ENCODE peak calls at places on chromosomes 16 and 17, in ten cellular contexts. One of them, this sample, is unnamed.

GRCh38 chr17:8175795-8176196 is 384 bp downstream of the TMEM107 start:
- DNase-seq in adrenal gland: peak
- DNase-seq in gastrocnemius medialis: no peak
- DNase-seq in breast epithelium: no peak
- DNase-seq in ovary: no peak
- DNase-seq in stomach: no peak
- DNase-seq in A549: peak
- DNase-seq in spleen: peak
- DNase-seq in H1: no peak
- DNase-seq in heart left ventricle: no peak
- DNase-seq in this sample: no peak

GRCh38 chr17:81044764-81045589 is 10.0 kb downstream of the BAIAP2 start:
- DNase-seq in adrenal gland: peak
- DNase-seq in gastrocnemius medialis: peak
- DNase-seq in breast epithelium: peak
- DNase-seq in ovary: peak
- DNase-seq in stomach: peak
- DNase-seq in A549: peak
- DNase-seq in spleen: peak
- DNase-seq in H1: no peak
- DNase-seq in heart left ventricle: peak
- DNase-seq in this sample: peak

GRCh38 chr17:19706791-19707727 is 9.3 kb downstream of the SLC47A2 start:
- DNase-seq in adrenal gland: no peak
- DNase-seq in gastrocnemius medialis: no peak
- DNase-seq in breast epithelium: no peak
- DNase-seq in ovary: no peak
- DNase-seq in stomach: no peak
- DNase-seq in A549: no peak
- DNase-seq in spleen: no peak
- DNase-seq in H1: no peak
- DNase-seq in heart left ventricle: no peak
- DNase-seq in this sample: no peak

GRCh38 chr16:24696699-24697098 is 32.8 kb upstream of the TNRC6A start:
- DNase-seq in adrenal gland: no peak
- DNase-seq in gastrocnemius medialis: no peak
- DNase-seq in breast epithelium: no peak
- DNase-seq in ovary: no peak
- DNase-seq in stomach: no peak
- DNase-seq in A549: no peak
- DNase-seq in spleen: no peak
- DNase-seq in H1: no peak
- DNase-seq in heart left ventricle: no peak
- DNase-seq in this sample: no peak

GRCh38 chr16:74064120-74064735 is 232.4 kb upstream of the PSMD7 start:
- DNase-seq in adrenal gland: no peak
- DNase-seq in gastrocnemius medialis: no peak
- DNase-seq in breast epithelium: no peak
- DNase-seq in ovary: no peak
- DNase-seq in stomach: no peak
- DNase-seq in A549: no peak
- DNase-seq in spleen: no peak
- DNase-seq in H1: no peak
- DNase-seq in heart left ventricle: no peak
- DNase-seq in this sample: no peak

GRCh38 chr17:42227849-42228696 is 33.8 kb upstream of the GHDC start:
- DNase-seq in adrenal gland: peak
- DNase-seq in gastrocnemius medialis: peak
- DNase-seq in breast epithelium: no peak
- DNase-seq in ovary: no peak
- DNase-seq in stomach: no peak
- DNase-seq in A549: no peak
- DNase-seq in spleen: no peak
- DNase-seq in H1: no peak
- DNase-seq in heart left ventricle: no peak
- DNase-seq in this sample: no peak

GRCh38 chr17:77209330-77209748 is 68.6 kb downstream of the SEC14L1 start:
- DNase-seq in adrenal gland: no peak
- DNase-seq in gastrocnemius medialis: no peak
- DNase-seq in breast epithelium: no peak
- DNase-seq in ovary: no peak
- DNase-seq in stomach: peak
- DNase-seq in A549: no peak
- DNase-seq in spleen: no peak
- DNase-seq in H1: no peak
- DNase-seq in heart left ventricle: no peak
- DNase-seq in this sample: no peak

GRCh38 chr17:6831662-6832263 is at the start of gene TEKT1:
- DNase-seq in adrenal gland: peak
- DNase-seq in gastrocnemius medialis: peak
- DNase-seq in breast epithelium: peak
- DNase-seq in ovary: peak
- DNase-seq in stomach: peak
- DNase-seq in A549: peak
- DNase-seq in spleen: peak
- DNase-seq in H1: peak
- DNase-seq in heart left ventricle: peak
- DNase-seq in this sample: peak

GRCh38 chr17:31488982-31489294 is 97.5 kb downstream of the RAB11FIP4 start:
- DNase-seq in adrenal gland: no peak
- DNase-seq in gastrocnemius medialis: no peak
- DNase-seq in breast epithelium: no peak
- DNase-seq in ovary: no peak
- DNase-seq in stomach: peak
- DNase-seq in A549: no peak
- DNase-seq in spleen: no peak
- DNase-seq in H1: no peak
- DNase-seq in heart left ventricle: no peak
- DNase-seq in this sample: no peak

GRCh38 chr17:31490019-31490383 is 98.5 kb downstream of the RAB11FIP4 start:
- DNase-seq in adrenal gland: no peak
- DNase-seq in gastrocnemius medialis: no peak
- DNase-seq in breast epithelium: no peak
- DNase-seq in ovary: no peak
- DNase-seq in stomach: no peak
- DNase-seq in A549: no peak
- DNase-seq in spleen: no peak
- DNase-seq in H1: no peak
- DNase-seq in heart left ventricle: no peak
- DNase-seq in this sample: no peak

GRCh38 chr17:31487648-31488263 is 96.3 kb downstream of the RAB11FIP4 start:
- DNase-seq in adrenal gland: peak
- DNase-seq in gastrocnemius medialis: peak
- DNase-seq in breast epithelium: peak
- DNase-seq in ovary: peak
- DNase-seq in stomach: peak
- DNase-seq in A549: peak
- DNase-seq in spleen: peak
- DNase-seq in H1: peak
- DNase-seq in heart left ventricle: peak
- DNase-seq in this sample: peak

GRCh38 chr17:31488264-31488981 is 96.9 kb downstream of the RAB11FIP4 start:
- DNase-seq in adrenal gland: no peak
- DNase-seq in gastrocnemius medialis: peak
- DNase-seq in breast epithelium: no peak
- DNase-seq in ovary: peak
- DNase-seq in stomach: peak
- DNase-seq in A549: no peak
- DNase-seq in spleen: peak
- DNase-seq in H1: no peak
- DNase-seq in heart left ventricle: peak
- DNase-seq in this sample: peak

DNA sequence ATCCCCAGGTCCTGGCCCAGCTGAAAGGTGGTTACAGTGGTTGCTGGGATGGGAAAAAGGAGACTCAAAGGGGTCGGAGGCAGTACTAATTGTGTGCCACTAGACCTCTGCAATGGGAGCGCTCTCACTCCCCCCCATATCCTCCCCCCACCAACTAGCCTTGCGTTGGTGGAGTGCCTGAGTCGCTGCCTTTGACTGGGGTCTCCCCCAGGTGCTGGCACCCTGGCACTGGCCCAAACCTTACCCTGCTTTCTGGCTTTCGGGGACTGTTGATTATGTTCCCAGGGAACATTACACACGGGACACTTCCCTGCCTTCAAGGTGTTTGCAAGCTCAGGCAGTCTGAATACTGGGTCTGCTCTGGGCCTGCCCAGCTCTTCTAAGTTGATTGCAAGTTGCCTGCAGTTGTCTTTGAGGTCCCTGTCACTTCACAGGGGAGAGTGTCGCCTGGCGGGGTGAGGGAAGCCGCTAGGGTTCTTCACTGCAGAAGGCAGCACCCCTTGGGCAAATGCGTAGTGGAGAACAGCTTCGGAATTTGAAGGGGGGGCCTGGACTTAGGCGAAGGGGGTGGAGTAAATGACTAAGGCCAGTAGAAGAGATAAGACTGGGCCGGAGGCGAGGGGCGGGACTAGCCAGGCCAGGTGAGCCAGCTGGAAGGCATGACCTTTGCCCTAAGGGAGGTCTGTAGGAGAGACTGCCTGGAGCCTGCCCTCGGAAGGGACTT is 98.0 kb downstream of the RAB11FIP4 start:
- DNase-seq in adrenal gland: no peak
- DNase-seq in gastrocnemius medialis: no peak
- DNase-seq in breast epithelium: no peak
- DNase-seq in ovary: no peak
- DNase-seq in stomach: peak
- DNase-seq in A549: no peak
- DNase-seq in spleen: no peak
- DNase-seq in H1: no peak
- DNase-seq in heart left ventricle: peak
- DNase-seq in this sample: peak
- H3K4me3 ChIP-seq in adrenal gland: no peak
- H3K4me3 ChIP-seq in gastrocnemius medialis: no peak
- H3K4me3 ChIP-seq in breast epithelium: peak
- H3K4me3 ChIP-seq in ovary: no peak
- H3K4me3 ChIP-seq in stomach: peak
- H3K4me3 ChIP-seq in A549: no peak
- H3K4me3 ChIP-seq in spleen: no peak
- H3K4me3 ChIP-seq in H1: peak
- H3K4me3 ChIP-seq in heart left ventricle: no peak
- H3K4me3 ChIP-seq in this sample: no peak

DNA sequence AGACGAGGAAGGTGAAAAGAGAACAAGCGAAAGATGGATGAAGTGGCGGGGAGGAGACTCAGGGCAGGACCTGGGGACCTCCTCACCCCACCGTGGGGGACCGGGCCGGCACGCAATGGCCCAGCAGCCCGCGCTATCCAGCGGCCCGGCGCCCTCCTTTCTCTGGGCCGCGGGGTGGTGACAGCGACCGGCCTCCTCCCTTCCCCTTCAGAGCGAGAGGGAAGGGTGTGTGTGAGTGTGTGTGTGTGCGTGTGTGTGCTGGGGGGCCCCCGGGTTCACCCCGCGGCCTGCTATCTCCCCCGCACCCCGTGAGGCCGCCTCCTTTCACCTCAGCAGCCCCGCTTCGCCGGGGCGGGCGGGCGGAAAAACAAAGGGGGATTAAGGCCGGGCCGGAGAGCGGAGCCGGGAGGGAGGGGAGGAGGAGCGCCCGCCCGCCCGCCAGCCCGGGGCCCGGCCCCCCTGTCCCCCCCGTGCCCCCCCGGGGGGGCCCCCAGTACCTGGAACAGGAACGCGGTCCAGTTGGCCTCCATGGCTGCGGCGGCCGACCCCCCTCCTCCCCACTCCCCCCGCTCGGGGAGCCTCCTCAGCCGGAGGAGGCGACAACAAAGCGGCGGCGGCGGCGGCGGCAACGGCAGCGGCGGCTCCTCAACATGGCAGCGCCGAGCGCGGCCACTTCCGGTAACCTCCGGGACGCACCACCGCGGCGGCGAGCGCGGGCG is at the start of gene VEZF1:
- DNase-seq in adrenal gland: peak
- DNase-seq in gastrocnemius medialis: peak
- DNase-seq in breast epithelium: peak
- DNase-seq in ovary: peak
- DNase-seq in stomach: peak
- DNase-seq in A549: peak
- DNase-seq in spleen: peak
- DNase-seq in H1: no peak
- DNase-seq in heart left ventricle: peak
- DNase-seq in this sample: peak
- TF ChIP-seq POLR2A in adrenal gland: peak
- TF ChIP-seq POLR2A in gastrocnemius medialis: peak
- TF ChIP-seq POLR2A in breast epithelium: peak
- TF ChIP-seq POLR2A in ovary: peak
- TF ChIP-seq POLR2A in stomach: no peak
- TF ChIP-seq POLR2A in A549: peak
- TF ChIP-seq POLR2A in spleen: no peak
- TF ChIP-seq POLR2A in H1: no peak
- TF ChIP-seq POLR2A in heart left ventricle: peak
- TF ChIP-seq POLR2A in this sample: no peak

GRCh38 chr16:27349276-27349675 is 35.5 kb downstream of the IL4R start:
- DNase-seq in adrenal gland: no peak
- DNase-seq in gastrocnemius medialis: no peak
- DNase-seq in breast epithelium: no peak
- DNase-seq in ovary: no peak
- DNase-seq in stomach: no peak
- DNase-seq in A549: no peak
- DNase-seq in spleen: no peak
- DNase-seq in H1: no peak
- DNase-seq in heart left ventricle: no peak
- DNase-seq in this sample: no peak

GRCh38 chr16:27350006-27350405 is 36.2 kb downstream of the IL4R start:
- DNase-seq in adrenal gland: no peak
- DNase-seq in gastrocnemius medialis: no peak
- DNase-seq in breast epithelium: no peak
- DNase-seq in ovary: no peak
- DNase-seq in stomach: no peak
- DNase-seq in A549: no peak
- DNase-seq in spleen: no peak
- DNase-seq in H1: no peak
- DNase-seq in heart left ventricle: no peak
- DNase-seq in this sample: no peak

GRCh38 chr16:27345201-27345600 is 31.4 kb downstream of the IL4R start:
- DNase-seq in adrenal gland: no peak
- DNase-seq in gastrocnemius medialis: no peak
- DNase-seq in breast epithelium: no peak
- DNase-seq in ovary: no peak
- DNase-seq in stomach: no peak
- DNase-seq in A549: no peak
- DNase-seq in spleen: no peak
- DNase-seq in H1: no peak
- DNase-seq in heart left ventricle: no peak
- DNase-seq in this sample: no peak

GRCh38 chr16:27346818-27347217 is 33.0 kb downstream of the IL4R start:
- DNase-seq in adrenal gland: no peak
- DNase-seq in gastrocnemius medialis: no peak
- DNase-seq in breast epithelium: no peak
- DNase-seq in ovary: no peak
- DNase-seq in stomach: no peak
- DNase-seq in A549: no peak
- DNase-seq in spleen: no peak
- DNase-seq in H1: no peak
- DNase-seq in heart left ventricle: no peak
- DNase-seq in this sample: no peak

GRCh38 chr16:27347930-27348685 is 34.3 kb downstream of the IL4R start:
- DNase-seq in adrenal gland: no peak
- DNase-seq in gastrocnemius medialis: no peak
- DNase-seq in breast epithelium: no peak
- DNase-seq in ovary: no peak
- DNase-seq in stomach: no peak
- DNase-seq in A549: no peak
- DNase-seq in spleen: no peak
- DNase-seq in H1: no peak
- DNase-seq in heart left ventricle: no peak
- DNase-seq in this sample: no peak
- H3K27ac ChIP-seq in adrenal gland: no peak
- H3K27ac ChIP-seq in gastrocnemius medialis: no peak
- H3K27ac ChIP-seq in breast epithelium: peak
- H3K27ac ChIP-seq in ovary: no peak
- H3K27ac ChIP-seq in stomach: peak
- H3K27ac ChIP-seq in A549: no peak
- H3K27ac ChIP-seq in spleen: no peak
- H3K27ac ChIP-seq in H1: no peak
- H3K27ac ChIP-seq in heart left ventricle: no peak
- H3K27ac ChIP-seq in this sample: no peak

GRCh38 chr17:58755269-58755576 is 431 bp upstream of the PPM1E start:
- DNase-seq in adrenal gland: no peak
- DNase-seq in gastrocnemius medialis: no peak
- DNase-seq in breast epithelium: no peak
- DNase-seq in ovary: no peak
- DNase-seq in stomach: no peak
- DNase-seq in A549: no peak
- DNase-seq in spleen: no peak
- DNase-seq in H1: no peak
- DNase-seq in heart left ventricle: no peak
- DNase-seq in this sample: no peak
- H3K4me3 ChIP-seq in adrenal gland: peak
- H3K4me3 ChIP-seq in gastrocnemius medialis: peak
- H3K4me3 ChIP-seq in breast epithelium: peak
- H3K4me3 ChIP-seq in ovary: no peak
- H3K4me3 ChIP-seq in stomach: peak
- H3K4me3 ChIP-seq in A549: peak
- H3K4me3 ChIP-seq in spleen: peak
- H3K4me3 ChIP-seq in H1: peak
- H3K4me3 ChIP-seq in heart left ventricle: peak
- H3K4me3 ChIP-seq in this sample: no peak